ENCODE peak calls at places on chromosomes 12 and 14, in eight cellular contexts. One of them, this sample, is unnamed.

GRCh38 chr12:2796187-2796663 is 1.5 kb downstream of the FKBP4 start:
- DNase-seq in CD8-positive, alpha-beta memory T cell: no peak
- DNase-seq in NCI-H1436: no peak
- DNase-seq in AG09319: no peak
- DNase-seq in EH: peak
- DNase-seq in A549: no peak
- DNase-seq in breast epithelium: no peak
- DNase-seq in NCI-H69: peak
- DNase-seq in this sample: no peak

GRCh38 chr12:3161861-3162260 is 84.7 kb downstream of the TSPAN9 start:
- DNase-seq in CD8-positive, alpha-beta memory T cell: no peak
- DNase-seq in NCI-H1436: no peak
- DNase-seq in AG09319: no peak
- DNase-seq in EH: no peak
- DNase-seq in A549: no peak
- DNase-seq in breast epithelium: no peak
- DNase-seq in NCI-H69: peak
- DNase-seq in this sample: no peak

GRCh38 chr14:57732886-57733285 is 133.0 kb downstream of the SLC35F4 start:
- DNase-seq in CD8-positive, alpha-beta memory T cell: no peak
- DNase-seq in NCI-H1436: no peak
- DNase-seq in AG09319: no peak
- DNase-seq in EH: peak
- DNase-seq in A549: no peak
- DNase-seq in breast epithelium: no peak
- DNase-seq in NCI-H69: no peak
- DNase-seq in this sample: no peak

GRCh38 chr12:76142305-76142704 is 57.8 kb upstream of the NAP1L1 start:
- DNase-seq in CD8-positive, alpha-beta memory T cell: no peak
- DNase-seq in NCI-H1436: no peak
- DNase-seq in AG09319: no peak
- DNase-seq in EH: no peak
- DNase-seq in A549: no peak
- DNase-seq in breast epithelium: no peak
- DNase-seq in NCI-H69: peak
- DNase-seq in this sample: no peak

GRCh38 chr12:126831115-126831514 is 1435.9 kb upstream of the TMEM132C start:
- DNase-seq in CD8-positive, alpha-beta memory T cell: no peak
- DNase-seq in NCI-H1436: no peak
- DNase-seq in AG09319: no peak
- DNase-seq in EH: no peak
- DNase-seq in A549: no peak
- DNase-seq in breast epithelium: no peak
- DNase-seq in NCI-H69: no peak
- DNase-seq in this sample: no peak

GRCh38 chr12:57166971-57167371 is 19.6 kb upstream of the LRP1-AS start:
- DNase-seq in CD8-positive, alpha-beta memory T cell: no peak
- DNase-seq in NCI-H1436: no peak
- DNase-seq in AG09319: no peak
- DNase-seq in EH: peak
- DNase-seq in A549: peak
- DNase-seq in breast epithelium: no peak
- DNase-seq in NCI-H69: no peak
- DNase-seq in this sample: no peak

GRCh38 chr12:43292699-43293098 is 259.3 kb downstream of the ADAMTS20 start:
- DNase-seq in CD8-positive, alpha-beta memory T cell: no peak
- DNase-seq in NCI-H1436: no peak
- DNase-seq in AG09319: no peak
- DNase-seq in EH: peak
- DNase-seq in A549: no peak
- DNase-seq in breast epithelium: no peak
- DNase-seq in NCI-H69: peak
- DNase-seq in this sample: no peak

GRCh38 chr12:114399664-114400211 is 6.2 kb downstream of the TBX5 start:
- DNase-seq in CD8-positive, alpha-beta memory T cell: no peak
- DNase-seq in NCI-H1436: no peak
- DNase-seq in AG09319: no peak
- DNase-seq in EH: peak
- DNase-seq in A549: no peak
- DNase-seq in breast epithelium: no peak
- DNase-seq in NCI-H69: no peak
- DNase-seq in this sample: no peak

GRCh38 chr14:68397371-68397779 is 395.5 kb downstream of the ZFP36L1 start:
- DNase-seq in CD8-positive, alpha-beta memory T cell: no peak
- DNase-seq in NCI-H1436: no peak
- DNase-seq in AG09319: no peak
- DNase-seq in EH: peak
- DNase-seq in A549: no peak
- DNase-seq in breast epithelium: no peak
- DNase-seq in NCI-H69: peak
- DNase-seq in this sample: no peak

GRCh38 chr12:132904718-132905328 is 17.4 kb upstream of the CHFR start:
- DNase-seq in CD8-positive, alpha-beta memory T cell: peak
- DNase-seq in NCI-H1436: no peak
- DNase-seq in AG09319: no peak
- DNase-seq in EH: peak
- DNase-seq in A549: no peak
- DNase-seq in breast epithelium: peak
- DNase-seq in NCI-H69: no peak
- DNase-seq in this sample: peak

GRCh38 chr14:89027097-89027740 is 202.8 kb downstream of the TTC8 start:
- DNase-seq in CD8-positive, alpha-beta memory T cell: peak
- DNase-seq in NCI-H1436: no peak
- DNase-seq in AG09319: no peak
- DNase-seq in EH: peak
- DNase-seq in A549: peak
- DNase-seq in breast epithelium: peak
- DNase-seq in NCI-H69: peak
- DNase-seq in this sample: peak

GRCh38 chr12:110369992-110370391 is 33.5 kb downstream of the ANAPC7 start:
- DNase-seq in CD8-positive, alpha-beta memory T cell: no peak
- DNase-seq in NCI-H1436: no peak
- DNase-seq in AG09319: no peak
- DNase-seq in EH: no peak
- DNase-seq in A549: no peak
- DNase-seq in breast epithelium: no peak
- DNase-seq in NCI-H69: no peak
- DNase-seq in this sample: no peak

GRCh38 chr12:109932878-109933503 is 32.9 kb downstream of the TCHP start:
- DNase-seq in CD8-positive, alpha-beta memory T cell: no peak
- DNase-seq in NCI-H1436: no peak
- DNase-seq in AG09319: no peak
- DNase-seq in EH: no peak
- DNase-seq in A549: no peak
- DNase-seq in breast epithelium: no peak
- DNase-seq in NCI-H69: no peak
- DNase-seq in this sample: no peak

GRCh38 chr14:59582845-59583509 is 6.4 kb upstream of the CCDC175 start:
- DNase-seq in CD8-positive, alpha-beta memory T cell: no peak
- DNase-seq in NCI-H1436: no peak
- DNase-seq in AG09319: no peak
- DNase-seq in EH: no peak
- DNase-seq in A549: no peak
- DNase-seq in breast epithelium: no peak
- DNase-seq in NCI-H69: peak
- DNase-seq in this sample: no peak

GRCh38 chr12:53543539-53543938 is 36.3 kb upstream of the NPFF start:
- DNase-seq in CD8-positive, alpha-beta memory T cell: peak
- DNase-seq in NCI-H1436: peak
- DNase-seq in AG09319: peak
- DNase-seq in EH: peak
- DNase-seq in A549: peak
- DNase-seq in breast epithelium: peak
- DNase-seq in NCI-H69: peak
- DNase-seq in this sample: peak

GRCh38 chr12:61870658-61871559 is 389.3 kb upstream of the USP15 start:
- DNase-seq in CD8-positive, alpha-beta memory T cell: peak
- DNase-seq in NCI-H1436: no peak
- DNase-seq in AG09319: no peak
- DNase-seq in EH: no peak
- DNase-seq in A549: no peak
- DNase-seq in breast epithelium: no peak
- DNase-seq in NCI-H69: no peak
- DNase-seq in this sample: no peak

GRCh38 chr12:50351120-50352043 is 45.0 kb downstream of the FAM186A start:
- DNase-seq in CD8-positive, alpha-beta memory T cell: no peak
- DNase-seq in NCI-H1436: no peak
- DNase-seq in AG09319: no peak
- DNase-seq in EH: peak
- DNase-seq in A549: no peak
- DNase-seq in breast epithelium: no peak
- DNase-seq in NCI-H69: peak
- DNase-seq in this sample: peak

GRCh38 chr14:30888480-30889243 is 14.3 kb downstream of the COCH start:
- DNase-seq in CD8-positive, alpha-beta memory T cell: no peak
- DNase-seq in NCI-H1436: no peak
- DNase-seq in AG09319: no peak
- DNase-seq in EH: no peak
- DNase-seq in A549: no peak
- DNase-seq in breast epithelium: no peak
- DNase-seq in NCI-H69: no peak
- DNase-seq in this sample: no peak

GRCh38 chr14:61836807-61837206 is 74.6 kb downstream of the SNAPC1 start:
- DNase-seq in CD8-positive, alpha-beta memory T cell: no peak
- DNase-seq in NCI-H1436: no peak
- DNase-seq in AG09319: no peak
- DNase-seq in EH: no peak
- DNase-seq in A549: no peak
- DNase-seq in breast epithelium: no peak
- DNase-seq in NCI-H69: no peak
- DNase-seq in this sample: no peak

GRCh38 chr14:105212541-105213305 is 31.6 kb upstream of the NUDT14 start:
- DNase-seq in CD8-positive, alpha-beta memory T cell: no peak
- DNase-seq in NCI-H1436: no peak
- DNase-seq in AG09319: no peak
- DNase-seq in EH: no peak
- DNase-seq in A549: no peak
- DNase-seq in breast epithelium: no peak
- DNase-seq in NCI-H69: peak
- DNase-seq in this sample: no peak

GRCh38 chr14:50062438-50063039 is 53.8 kb downstream of the VCPKMT start:
- DNase-seq in CD8-positive, alpha-beta memory T cell: peak
- DNase-seq in NCI-H1436: no peak
- DNase-seq in AG09319: no peak
- DNase-seq in EH: peak
- DNase-seq in A549: peak
- DNase-seq in breast epithelium: no peak
- DNase-seq in NCI-H69: peak
- DNase-seq in this sample: peak

GRCh38 chr12:122189626-122190475 is 6.9 kb downstream of the LRRC43 start:
- DNase-seq in CD8-positive, alpha-beta memory T cell: no peak
- DNase-seq in NCI-H1436: no peak
- DNase-seq in AG09319: no peak
- DNase-seq in EH: no peak
- DNase-seq in A549: no peak
- DNase-seq in breast epithelium: no peak
- DNase-seq in NCI-H69: no peak
- DNase-seq in this sample: no peak

GRCh38 chr12:31369712-31370521 is 44.0 kb upstream of the SINHCAF start:
- DNase-seq in CD8-positive, alpha-beta memory T cell: no peak
- DNase-seq in NCI-H1436: no peak
- DNase-seq in AG09319: peak
- DNase-seq in EH: peak
- DNase-seq in A549: no peak
- DNase-seq in breast epithelium: no peak
- DNase-seq in NCI-H69: peak
- DNase-seq in this sample: no peak

GRCh38 chr14:53338192-53338591 is 185.1 kb upstream of the DDHD1 start:
- DNase-seq in CD8-positive, alpha-beta memory T cell: no peak
- DNase-seq in NCI-H1436: no peak
- DNase-seq in AG09319: no peak
- DNase-seq in EH: peak
- DNase-seq in A549: no peak
- DNase-seq in breast epithelium: no peak
- DNase-seq in NCI-H69: no peak
- DNase-seq in this sample: no peak

GRCh38 chr12:108616941-108617858 is 16.5 kb downstream of the SELPLG start:
- DNase-seq in CD8-positive, alpha-beta memory T cell: peak
- DNase-seq in NCI-H1436: no peak
- DNase-seq in AG09319: no peak
- DNase-seq in EH: peak
- DNase-seq in A549: peak
- DNase-seq in breast epithelium: no peak
- DNase-seq in NCI-H69: peak
- DNase-seq in this sample: no peak

GRCh38 chr14:90830931-90831701 is 14.9 kb upstream of the TTC7B start:
- DNase-seq in CD8-positive, alpha-beta memory T cell: no peak
- DNase-seq in NCI-H1436: no peak
- DNase-seq in AG09319: no peak
- DNase-seq in EH: no peak
- DNase-seq in A549: no peak
- DNase-seq in breast epithelium: no peak
- DNase-seq in NCI-H69: no peak
- DNase-seq in this sample: no peak

GRCh38 chr14:58401587-58401986 is 5.9 kb downstream of the TOMM20L start:
- DNase-seq in CD8-positive, alpha-beta memory T cell: no peak
- DNase-seq in NCI-H1436: no peak
- DNase-seq in AG09319: no peak
- DNase-seq in EH: no peak
- DNase-seq in A549: no peak
- DNase-seq in breast epithelium: no peak
- DNase-seq in NCI-H69: peak
- DNase-seq in this sample: no peak

GRCh38 chr14:77314043-77314442 is 6.6 kb downstream of the POMT2 start:
- DNase-seq in CD8-positive, alpha-beta memory T cell: no peak
- DNase-seq in NCI-H1436: no peak
- DNase-seq in AG09319: peak
- DNase-seq in EH: peak
- DNase-seq in A549: no peak
- DNase-seq in breast epithelium: no peak
- DNase-seq in NCI-H69: no peak
- DNase-seq in this sample: no peak

GRCh38 chr12:120259418-120260202 is 5.9 kb downstream of the PXN start:
- DNase-seq in CD8-positive, alpha-beta memory T cell: no peak
- DNase-seq in NCI-H1436: no peak
- DNase-seq in AG09319: no peak
- DNase-seq in EH: no peak
- DNase-seq in A549: no peak
- DNase-seq in breast epithelium: no peak
- DNase-seq in NCI-H69: no peak
- DNase-seq in this sample: no peak

This sample was measured in erythroblast.